ENCODE peak calls at places on chromosomes 5 and 9, in six cellular contexts. Y is GM10248, R is GM12865, X is BE2C, V is psoas muscle, F is IMR-90. B is an unnamed sample.

GRCh38 chr5:74567351-74567870 is 73.1 kb downstream of the ENC1 start:
- DNase-seq in Y (no peak), R (no peak), X (no peak), V (no peak), F (no peak), B (no peak)

GRCh38 chr5:31217441-31217840 is 24.0 kb downstream of the CDH6 start:
- DNase-seq in Y (no peak), R (no peak), X (no peak), V (no peak), F (no peak), B (no peak)

GRCh38 chr5:151255621-151256286 is 2.8 kb downstream of the GM2A start:
- DNase-seq in Y (peak; percentile 74), R (peak; percentile 85), X (no peak), V (no peak), F (no peak), B (no peak)

GRCh38 chr5:126360467-126360866 is 62.7 kb upstream of the GRAMD2B start:
- DNase-seq in Y (no peak), R (peak; percentile 52), X (no peak), V (no peak), F (no peak), B (no peak)

GRCh38 chr5:17895296-17896058 is 261.2 kb downstream of the TAF11L14 start:
- DNase-seq in Y (no peak), R (no peak), X (no peak), V (no peak), F (no peak), B (no peak)

GRCh38 chr5:67248703-67249589 is 52.3 kb upstream of the CD180 start:
- DNase-seq in Y (no peak), R (no peak), X (no peak), V (no peak), F (no peak), B (no peak)

GRCh38 chr9:127318651-127319167 is 54.1 kb downstream of the GARNL3 start:
- DNase-seq in Y (no peak), R (no peak), X (no peak), V (no peak), F (peak; percentile 76), B (no peak)

GRCh38 chr5:73135429-73136276 is 15.3 kb downstream of the TMEM171 start:
- DNase-seq in Y (no peak), R (no peak), X (no peak), V (no peak), F (peak; percentile 42), B (no peak)

GRCh38 chr9:19498015-19498414 is 89.2 kb downstream of the ACER2 start:
- DNase-seq in Y (no peak), R (no peak), X (no peak), V (no peak), F (peak; percentile 31), B (no peak)

GRCh38 chr5:173457482-173457881 is 129.3 kb upstream of the STC2 start:
- DNase-seq in Y (no peak), R (no peak), X (no peak), V (peak; percentile 58), F (no peak), B (no peak)

GRCh38 chr5:173228107-173228506 is 6.9 kb downstream of the NKX2-5 start:
- DNase-seq in Y (no peak), R (no peak), X (no peak), V (no peak), F (no peak), B (no peak)

GRCh38 chr5:31786001-31786757 is 147.2 kb downstream of the PDZD2 start:
- DNase-seq in Y (no peak), R (no peak), X (no peak), V (peak; percentile 53), F (no peak), B (no peak)

GRCh38 chr9:98455957-98456621 is 200.6 kb upstream of the TBC1D2 start:
- DNase-seq in Y (no peak), R (no peak), X (no peak), V (no peak), F (peak; percentile 74), B (no peak)

GRCh38 chr5:92017786-92018185 is 634.7 kb upstream of the ARRDC3 start:
- DNase-seq in Y (no peak), R (no peak), X (no peak), V (no peak), F (peak; percentile 91), B (peak; percentile 48)

GRCh38 chr9:112322701-112323377 is 10.6 kb downstream of the PTBP3 start:
- DNase-seq in Y (no peak), R (no peak), X (no peak), V (no peak), F (no peak), B (no peak)

GRCh38 chr5:138177936-138178515 is 404 bp downstream of the BRD8 start:
- DNase-seq in Y (peak; percentile 58), R (peak; percentile 33), X (peak; percentile 16), V (no peak), F (peak; percentile 18), B (no peak)

GRCh38 chr5:45417285-45417996 is 278.7 kb downstream of the HCN1 start:
- DNase-seq in Y (no peak), R (no peak), X (no peak), V (no peak), F (no peak), B (no peak)

GRCh38 chr5:132813599-132814440 is 718 bp downstream of the SOWAHA start:
- DNase-seq in Y (peak; percentile 59), R (peak; percentile 56), X (peak; percentile 57), V (peak; percentile 59), F (no peak), B (no peak)

GRCh38 chr5:57002959-57003485 is 51.1 kb upstream of the MIER3 start:
- DNase-seq in Y (no peak), R (no peak), X (no peak), V (no peak), F (no peak), B (no peak)

GRCh38 chr5:128477946-128478345 is 60.1 kb downstream of the FBN2 start:
- DNase-seq in Y (no peak), R (no peak), X (no peak), V (no peak), F (no peak), B (no peak)

GRCh38 chr5:98796197-98796972 is 22.9 kb downstream of the RGMB start:
- DNase-seq in Y (peak; percentile 68), R (peak; percentile 60), X (peak; percentile 60), V (no peak), F (peak; percentile 77), B (no peak)

GRCh38 chr5:87120518-87121314 is 147.0 kb upstream of the RASA1 start:
- DNase-seq in Y (peak; percentile 13), R (peak; percentile 66), X (no peak), V (no peak), F (peak; percentile 93), B (peak; percentile 83)

B was measured in GM04503.